ENCODE peak calls at places on chromosome 16, in nine cellular contexts. U is fibroblast of pulmonary artery, R is GM12864, A is IMR-90, V is OCI-LY7, K is GM12878, E is endothelial cell, I is RWPE1, M is suprapubic skin. D is an unnamed sample.

GRCh38 chr16:3577302-3577752 is at the start of gene NLRC3:
- DNase-seq in U (no peak), R (no peak), A (no peak), V (peak), K (no peak), E (no peak), I (no peak), M (no peak), D (peak)

GRCh38 chr16:5064915-5065314 is 841 bp downstream of the C16orf89 start:
- DNase-seq in U (no peak), R (no peak), A (peak), V (no peak), K (no peak), E (no peak), I (no peak), M (no peak), D (no peak)

GRCh38 chr16:83579431-83579830 is 228.3 kb upstream of the HSBP1 start:
- DNase-seq in U (no peak), R (no peak), A (no peak), V (no peak), K (no peak), E (no peak), I (no peak), M (no peak), D (no peak)

GRCh38 chr16:50472472-50472871 is 75.7 kb upstream of the NKD1 start:
- DNase-seq in U (no peak), R (no peak), A (no peak), V (no peak), K (no peak), E (no peak), I (no peak), M (peak), D (no peak)

GRCh38 chr16:59878479-59878878 is 1144.4 kb upstream of the GOT2 start:
- DNase-seq in U (peak), R (no peak), A (peak), V (no peak), K (no peak), E (no peak), I (peak), M (no peak), D (no peak)

GRCh38 chr16:55297062-55297909 is 26.7 kb upstream of the IRX6 start:
- DNase-seq in U (no peak), R (no peak), A (peak), V (no peak), K (no peak), E (no peak), I (peak), M (no peak), D (no peak)

GRCh38 chr16:9027070-9027799 is 63.5 kb upstream of the USP7 start:
- DNase-seq in U (no peak), R (no peak), A (no peak), V (no peak), K (no peak), E (no peak), I (peak), M (no peak), D (no peak)

GRCh38 chr16:47143329-47143676 is 442 bp downstream of the NETO2 start:
- DNase-seq in U (peak), R (no peak), A (peak), V (peak), K (no peak), E (peak), I (peak), M (no peak), D (peak)

GRCh38 chr16:17354121-17354750 is 116.5 kb downstream of the XYLT1 start:
- DNase-seq in U (no peak), R (no peak), A (no peak), V (no peak), K (no peak), E (no peak), I (no peak), M (no peak), D (no peak)

GRCh38 chr16:12793120-12793889 is 10.4 kb downstream of the CPPED1 start:
- DNase-seq in U (no peak), R (no peak), A (no peak), V (no peak), K (no peak), E (no peak), I (no peak), M (no peak), D (no peak)

GRCh38 chr16:69626256-69626655 is 60.5 kb downstream of the NFAT5 start:
- DNase-seq in U (peak), R (no peak), A (peak), V (no peak), K (no peak), E (no peak), I (no peak), M (no peak), D (no peak)

GRCh38 chr16:84689126-84689525 is 10.7 kb upstream of the USP10 start:
- DNase-seq in U (peak), R (no peak), A (peak), V (no peak), K (no peak), E (no peak), I (no peak), M (peak), D (no peak)

GRCh38 chr16:88922114-88922825 is 54.7 kb downstream of the CBFA2T3 start:
- DNase-seq in U (peak), R (no peak), A (peak), V (no peak), K (no peak), E (no peak), I (peak), M (peak), D (no peak)

GRCh38 chr16:84048306-84048705 is 5.7 kb upstream of the SLC38A8 start:
- DNase-seq in U (no peak), R (no peak), A (no peak), V (no peak), K (no peak), E (no peak), I (no peak), M (no peak), D (no peak)

GRCh38 chr16:58292886-58293285 is 1.9 kb downstream of the PRSS54 start:
- DNase-seq in U (no peak), R (no peak), A (no peak), V (no peak), K (no peak), E (no peak), I (no peak), M (no peak), D (no peak)

GRCh38 chr16:56617212-56618085 is 8.1 kb upstream of the MT1E start:
- DNase-seq in U (peak), R (no peak), A (peak), V (no peak), K (no peak), E (no peak), I (no peak), M (no peak), D (no peak)

GRCh38 chr16:78249056-78249455 is 149.6 kb downstream of the WWOX start:
- DNase-seq in U (no peak), R (no peak), A (no peak), V (no peak), K (no peak), E (peak), I (no peak), M (no peak), D (no peak)

GRCh38 chr16:81358860-81359259 is 44.1 kb downstream of the GAN start:
- DNase-seq in U (no peak), R (no peak), A (no peak), V (no peak), K (no peak), E (no peak), I (no peak), M (no peak), D (no peak)

GRCh38 chr16:69718365-69718764 is 8.0 kb downstream of the NQO1 start:
- DNase-seq in U (no peak), R (no peak), A (no peak), V (no peak), K (no peak), E (no peak), I (no peak), M (peak), D (no peak)

GRCh38 chr16:80837421-80838263 is 33.2 kb upstream of the CDYL2 start:
- DNase-seq in U (no peak), R (no peak), A (no peak), V (no peak), K (no peak), E (no peak), I (no peak), M (no peak), D (no peak)

GRCh38 chr16:11030990-11031510 is 86.7 kb downstream of the CLEC16A start:
- DNase-seq in U (no peak), R (no peak), A (no peak), V (no peak), K (no peak), E (no peak), I (no peak), M (no peak), D (no peak)

GRCh38 chr16:10405386-10405939 is 19.6 kb downstream of the ATF7IP2 start:
- DNase-seq in U (peak), R (no peak), A (peak), V (no peak), K (no peak), E (no peak), I (no peak), M (no peak), D (no peak)

GRCh38 chr16:5060073-5060641 is 5.6 kb downstream of the C16orf89 start:
- DNase-seq in U (no peak), R (no peak), A (no peak), V (no peak), K (no peak), E (no peak), I (no peak), M (no peak), D (no peak)

GRCh38 chr16:77213542-77214108 is 14.4 kb downstream of the SYCE1L start:
- DNase-seq in U (peak), R (no peak), A (peak), V (no peak), K (no peak), E (no peak), I (peak), M (no peak), D (no peak)

GRCh38 chr16:9297437-9298113 is 206.1 kb downstream of the HAPSTR1 start:
- DNase-seq in U (no peak), R (no peak), A (no peak), V (peak), K (no peak), E (peak), I (no peak), M (no peak), D (no peak)

GRCh38 chr16:54303613-54304012 is 17.0 kb upstream of the IRX3 start:
- DNase-seq in U (no peak), R (no peak), A (no peak), V (no peak), K (no peak), E (no peak), I (no peak), M (no peak), D (no peak)

GRCh38 chr16:23254338-23254737 is 47.8 kb upstream of the SCNN1B start:
- DNase-seq in U (no peak), R (no peak), A (peak), V (no peak), K (no peak), E (no peak), I (no peak), M (no peak), D (no peak)

GRCh38 chr16:23435500-23435899 is 17.5 kb downstream of the COG7 start:
- DNase-seq in U (peak), R (no peak), A (peak), V (peak), K (peak), E (peak), I (peak), M (no peak), D (peak)

GRCh38 chr16:28589069-28589468 is 7.8 kb downstream of the SULT1A2 start:
- DNase-seq in U (no peak), R (no peak), A (no peak), V (no peak), K (no peak), E (no peak), I (no peak), M (no peak), D (no peak)

GRCh38 chr16:57284206-57284951 is at the start of gene PLLP:
- DNase-seq in U (no peak), R (no peak), A (peak), V (no peak), K (no peak), E (peak), I (peak), M (no peak), D (peak)

GRCh38 chr16:57485091-57485915 is 990 bp downstream of the DOK4 start:
- DNase-seq in U (no peak), R (no peak), A (no peak), V (no peak), K (no peak), E (no peak), I (no peak), M (no peak), D (no peak)

GRCh38 chr16:72789465-72789864 is 258.5 kb downstream of the ZFHX3 start:
- DNase-seq in U (no peak), R (no peak), A (no peak), V (no peak), K (no peak), E (no peak), I (no peak), M (no peak), D (no peak)

GRCh38 chr16:55184052-55184451 is 140.0 kb upstream of the IRX6 start:
- DNase-seq in U (no peak), R (no peak), A (no peak), V (no peak), K (no peak), E (no peak), I (no peak), M (no peak), D (no peak)

GRCh38 chr16:57764341-57765159 is 29.0 kb downstream of the KATNB1 start:
- DNase-seq in U (peak), R (peak), A (peak), V (peak), K (peak), E (peak), I (peak), M (no peak), D (peak)

GRCh38 chr16:82845076-82845475 is 218.3 kb downstream of the CDH13 start:
- DNase-seq in U (no peak), R (no peak), A (no peak), V (no peak), K (no peak), E (no peak), I (no peak), M (no peak), D (no peak)

GRCh38 chr16:787261-787966 is 767 bp downstream of the RPUSD1 start:
- DNase-seq in U (no peak), R (no peak), A (no peak), V (peak), K (no peak), E (no peak), I (no peak), M (no peak), D (no peak)

GRCh38 chr16:46857261-46857962 is 26.4 kb upstream of the C16orf87 start:
- DNase-seq in U (peak), R (no peak), A (peak), V (peak), K (no peak), E (no peak), I (peak), M (no peak), D (no peak)

GRCh38 chr16:89658221-89658879 is 714 bp downstream of the SPATA33 start:
- DNase-seq in U (peak), R (no peak), A (no peak), V (peak), K (no peak), E (no peak), I (peak), M (peak), D (no peak)

GRCh38 chr16:56400458-56400857 is 24.9 kb downstream of the AMFR start:
- DNase-seq in U (no peak), R (no peak), A (no peak), V (no peak), K (no peak), E (no peak), I (no peak), M (no peak), D (no peak)

GRCh38 chr16:87060026-87060986 is 256.9 kb downstream of the C16orf95 start:
- DNase-seq in U (peak), R (peak), A (peak), V (peak), K (no peak), E (no peak), I (no peak), M (no peak), D (no peak)
- TF ChIP-seq CTCF in U (peak), R (no peak), A (peak), V (no peak), K (no peak), E (no peak), I (no peak), M (no peak), D (no peak)

GRCh38 chr16:31198207-31198882 is 4.2 kb downstream of the PYCARD start:
- DNase-seq in U (no peak), R (no peak), A (no peak), V (no peak), K (no peak), E (no peak), I (no peak), M (no peak), D (no peak)
- TF ChIP-seq CTCF in U (no peak), R (no peak), A (no peak), V (no peak), K (no peak), E (no peak), I (no peak), M (no peak), D (no peak)

GRCh38 chr16:2081685-2082084 is 33.9 kb downstream of the TSC2 start:
- DNase-seq in U (peak), R (no peak), A (no peak), V (no peak), K (no peak), E (no peak), I (no peak), M (no peak), D (no peak)

GRCh38 chr16:2081201-2081600 is 33.4 kb downstream of the TSC2 start:
- DNase-seq in U (no peak), R (no peak), A (no peak), V (no peak), K (no peak), E (no peak), I (no peak), M (no peak), D (no peak)

GRCh38 chr16:2083409-2083808 is 35.6 kb downstream of the TSC2 start:
- DNase-seq in U (no peak), R (no peak), A (no peak), V (no peak), K (no peak), E (no peak), I (no peak), M (no peak), D (no peak)

GRCh38 chr16:2082983-2083364 is 35.2 kb downstream of the TSC2 start:
- DNase-seq in U (no peak), R (no peak), A (no peak), V (no peak), K (no peak), E (no peak), I (no peak), M (no peak), D (no peak)

DNA sequence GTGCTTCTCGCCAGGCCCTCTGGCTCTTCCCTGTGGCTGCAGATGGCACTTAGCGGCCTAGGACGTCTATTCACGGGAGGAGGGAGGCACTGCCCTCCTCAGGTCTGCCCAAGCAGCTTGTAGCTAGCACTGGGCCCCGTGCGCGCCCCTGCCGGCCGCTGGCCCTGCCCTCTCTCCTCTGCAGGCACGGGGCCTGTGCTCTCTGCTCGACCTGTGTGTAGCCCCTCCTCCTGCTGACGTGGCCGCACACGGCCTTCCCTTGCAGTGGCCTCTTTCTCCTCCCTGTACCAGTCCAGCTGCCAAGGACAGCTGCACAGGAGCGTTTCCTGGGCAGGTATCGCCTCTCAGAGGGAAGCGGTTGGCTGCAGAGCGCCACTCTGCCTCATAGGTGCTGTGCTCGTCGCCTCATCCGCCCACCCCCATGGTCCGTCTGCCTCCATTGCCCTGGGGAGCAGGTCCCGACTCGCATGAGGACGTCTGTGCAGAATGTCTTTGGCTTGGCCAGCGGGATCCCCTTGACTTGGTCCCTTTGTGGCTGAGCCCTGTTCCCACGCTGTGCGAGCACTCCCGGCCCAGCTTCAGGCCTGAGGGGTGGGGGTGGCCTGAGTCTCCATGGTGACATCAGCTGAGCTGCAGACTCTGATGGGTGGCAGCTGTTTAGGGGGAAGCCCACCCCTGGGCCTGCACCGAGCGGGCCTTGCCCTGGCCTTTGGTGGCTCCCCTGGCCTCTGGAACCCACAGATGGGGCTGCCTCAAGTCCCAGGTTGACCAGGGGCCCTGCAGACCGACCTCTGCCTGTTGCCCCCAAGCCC is 34.6 kb downstream of the TSC2 start:
- DNase-seq in U (peak), R (no peak), A (peak), V (no peak), K (no peak), E (no peak), I (peak), M (no peak), D (no peak)
- TF ChIP-seq CTCF in U (no peak), R (no peak), A (no peak), V (no peak), K (no peak), E (no peak), I (no peak), M (no peak), D (no peak)

DNA sequence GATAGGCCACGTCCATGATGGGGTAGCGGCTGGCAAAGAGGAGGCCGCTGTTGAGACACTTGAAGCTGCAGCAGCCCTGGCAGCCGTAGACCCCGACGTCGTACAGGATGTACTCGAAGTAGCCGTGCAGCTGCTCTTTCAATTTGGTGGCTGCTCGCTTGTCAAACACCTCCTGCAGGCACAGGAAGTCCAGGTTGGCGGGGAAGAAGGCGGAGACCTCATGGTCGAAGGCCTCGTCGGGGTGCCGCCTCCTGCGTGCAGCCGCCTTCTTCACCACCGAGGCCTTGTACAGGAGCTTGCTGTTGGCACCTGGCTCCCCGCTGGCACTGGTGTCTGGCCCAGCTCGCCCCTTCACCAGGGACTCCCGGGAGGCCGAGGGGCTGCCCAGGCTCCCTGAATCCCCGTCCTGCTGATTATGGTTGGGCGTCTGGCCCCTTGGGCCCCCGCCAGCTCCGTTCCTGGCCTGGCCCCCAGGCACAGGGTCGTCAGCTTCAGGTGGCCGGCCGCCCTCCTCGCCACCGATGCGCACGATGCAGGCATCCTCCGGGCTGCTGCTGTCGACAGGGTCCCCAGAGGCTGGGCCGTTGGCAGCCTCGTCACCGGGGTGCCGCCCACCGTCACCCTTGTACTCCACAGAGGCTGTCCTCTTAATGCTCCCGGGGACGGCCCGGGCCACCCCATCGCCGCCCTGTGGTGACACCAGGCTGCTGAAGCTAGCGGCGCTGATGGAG is 60.3 kb downstream of the PRMT7 start:
- DNase-seq in U (no peak), R (no peak), A (no peak), V (peak), K (no peak), E (no peak), I (no peak), M (no peak), D (peak)
- TF ChIP-seq CTCF in U (no peak), R (no peak), A (no peak), V (no peak), K (no peak), E (no peak), I (no peak), M (no peak), D (no peak)

D was measured in natural killer cell.